ENCODE peak calls at places on chromosomes 5 and 9, in five cellular contexts. One of them, this sample, is unnamed.

GRCh38 chr5:79077680-79078365 is 8.3 kb downstream of the BHMT2 start:
- DNase-seq in endodermal cell: no peak
- DNase-seq in AG10803: peak; percentile 3
- DNase-seq in glutamatergic neuron: no peak
- DNase-seq in gastrocnemius medialis: no peak
- DNase-seq in this sample: no peak

GRCh38 chr9:23774266-23774665 is 51.8 kb downstream of the ELAVL2 start:
- DNase-seq in endodermal cell: no peak
- DNase-seq in AG10803: peak; percentile 8
- DNase-seq in glutamatergic neuron: no peak
- DNase-seq in gastrocnemius medialis: no peak
- DNase-seq in this sample: no peak

GRCh38 chr5:151798674-151799073 is 26.9 kb downstream of the G3BP1 start:
- DNase-seq in endodermal cell: no peak
- DNase-seq in AG10803: no peak
- DNase-seq in glutamatergic neuron: no peak
- DNase-seq in gastrocnemius medialis: no peak
- DNase-seq in this sample: no peak

GRCh38 chr9:2234371-2234893 is 219.3 kb downstream of the SMARCA2 start:
- DNase-seq in endodermal cell: no peak
- DNase-seq in AG10803: peak; percentile 45
- DNase-seq in glutamatergic neuron: peak; percentile 47
- DNase-seq in gastrocnemius medialis: peak; percentile 16
- DNase-seq in this sample: no peak

GRCh38 chr9:5186416-5187169 is 1.2 kb upstream of the INSL6 start:
- DNase-seq in endodermal cell: peak; percentile 81
- DNase-seq in AG10803: peak; percentile 63
- DNase-seq in glutamatergic neuron: no peak
- DNase-seq in gastrocnemius medialis: peak; percentile 30
- DNase-seq in this sample: peak; percentile 19

GRCh38 chr9:110672873-110673508 is 4.4 kb downstream of the MUSK start:
- DNase-seq in endodermal cell: no peak
- DNase-seq in AG10803: no peak
- DNase-seq in glutamatergic neuron: no peak
- DNase-seq in gastrocnemius medialis: no peak
- DNase-seq in this sample: no peak

GRCh38 chr9:110714314-110714713 is 45.7 kb downstream of the MUSK start:
- DNase-seq in endodermal cell: peak; percentile 54
- DNase-seq in AG10803: no peak
- DNase-seq in glutamatergic neuron: no peak
- DNase-seq in gastrocnemius medialis: no peak
- DNase-seq in this sample: no peak

GRCh38 chr5:109694451-109694891 is 4.7 kb downstream of the MAN2A1 start:
- DNase-seq in endodermal cell: no peak
- DNase-seq in AG10803: no peak
- DNase-seq in glutamatergic neuron: no peak
- DNase-seq in gastrocnemius medialis: no peak
- DNase-seq in this sample: no peak

GRCh38 chr9:121483049-121483448 is 16.6 kb downstream of the GGTA1 start:
- DNase-seq in endodermal cell: peak; percentile 83
- DNase-seq in AG10803: no peak
- DNase-seq in glutamatergic neuron: no peak
- DNase-seq in gastrocnemius medialis: no peak
- DNase-seq in this sample: no peak

GRCh38 chr9:128152133-128152780 is 3.0 kb downstream of the LCN2 start:
- DNase-seq in endodermal cell: peak; percentile 43
- DNase-seq in AG10803: no peak
- DNase-seq in glutamatergic neuron: no peak
- DNase-seq in gastrocnemius medialis: no peak
- DNase-seq in this sample: no peak

GRCh38 chr5:178449163-178450060 is 140.8 kb downstream of the COL23A1 start:
- DNase-seq in endodermal cell: peak; percentile 43
- DNase-seq in AG10803: no peak
- DNase-seq in glutamatergic neuron: no peak
- DNase-seq in gastrocnemius medialis: no peak
- DNase-seq in this sample: no peak

GRCh38 chr5:138488481-138488945 is 23.2 kb downstream of the EGR1 start:
- DNase-seq in endodermal cell: no peak
- DNase-seq in AG10803: peak; percentile 45
- DNase-seq in glutamatergic neuron: no peak
- DNase-seq in gastrocnemius medialis: no peak
- DNase-seq in this sample: no peak

GRCh38 chr5:149583394-149583793 is 2.1 kb downstream of the ARHGEF37 start:
- DNase-seq in endodermal cell: no peak
- DNase-seq in AG10803: peak; percentile 30
- DNase-seq in glutamatergic neuron: no peak
- DNase-seq in gastrocnemius medialis: peak; percentile 33
- DNase-seq in this sample: no peak

GRCh38 chr5:143138839-143139238 is 264.6 kb downstream of the NR3C1 start:
- DNase-seq in endodermal cell: no peak
- DNase-seq in AG10803: no peak
- DNase-seq in glutamatergic neuron: no peak
- DNase-seq in gastrocnemius medialis: no peak
- DNase-seq in this sample: no peak

GRCh38 chr5:38734353-38734752 is 111.5 kb upstream of the OSMR start:
- DNase-seq in endodermal cell: peak; percentile 83
- DNase-seq in AG10803: no peak
- DNase-seq in glutamatergic neuron: no peak
- DNase-seq in gastrocnemius medialis: no peak
- DNase-seq in this sample: no peak

GRCh38 chr9:126491256-126491879 is 122.4 kb upstream of the LMX1B start:
- DNase-seq in endodermal cell: peak; percentile 72
- DNase-seq in AG10803: peak; percentile 66
- DNase-seq in glutamatergic neuron: no peak
- DNase-seq in gastrocnemius medialis: no peak
- DNase-seq in this sample: peak; percentile 67

GRCh38 chr5:138696501-138696900 is 56.7 kb upstream of the CTNNA1 start:
- DNase-seq in endodermal cell: peak; percentile 56
- DNase-seq in AG10803: peak; percentile 33
- DNase-seq in glutamatergic neuron: no peak
- DNase-seq in gastrocnemius medialis: no peak
- DNase-seq in this sample: no peak

GRCh38 chr5:159971931-159972461 is 36.9 kb upstream of the TTC1 start:
- DNase-seq in endodermal cell: peak; percentile 78
- DNase-seq in AG10803: no peak
- DNase-seq in glutamatergic neuron: peak; percentile 54
- DNase-seq in gastrocnemius medialis: no peak
- DNase-seq in this sample: peak; percentile 17

GRCh38 chr5:175469916-175470315 is 8.4 kb upstream of the SFXN1 start:
- DNase-seq in endodermal cell: no peak
- DNase-seq in AG10803: no peak
- DNase-seq in glutamatergic neuron: no peak
- DNase-seq in gastrocnemius medialis: no peak
- DNase-seq in this sample: no peak

GRCh38 chr5:2191972-2192371 is 309.2 kb upstream of the IRX4 start:
- DNase-seq in endodermal cell: no peak
- DNase-seq in AG10803: no peak
- DNase-seq in glutamatergic neuron: no peak
- DNase-seq in gastrocnemius medialis: no peak
- DNase-seq in this sample: no peak

GRCh38 chr9:83538172-83538889 is at the start of gene FRMD3:
- DNase-seq in endodermal cell: peak; percentile 94
- DNase-seq in AG10803: peak; percentile 84
- DNase-seq in glutamatergic neuron: peak; percentile 91
- DNase-seq in gastrocnemius medialis: peak; percentile 69
- DNase-seq in this sample: peak; percentile 83

GRCh38 chr9:113599647-113600476 is 136.3 kb downstream of the RGS3 start:
- DNase-seq in endodermal cell: peak; percentile 72
- DNase-seq in AG10803: peak; percentile 90
- DNase-seq in glutamatergic neuron: no peak
- DNase-seq in gastrocnemius medialis: no peak
- DNase-seq in this sample: no peak

GRCh38 chr5:107389130-107389553 is 281.6 kb downstream of the EFNA5 start:
- DNase-seq in endodermal cell: no peak
- DNase-seq in AG10803: peak; percentile 88
- DNase-seq in glutamatergic neuron: no peak
- DNase-seq in gastrocnemius medialis: no peak
- DNase-seq in this sample: no peak

GRCh38 chr5:77029376-77029885 is 773 bp upstream of the AGGF1 start:
- DNase-seq in endodermal cell: no peak
- DNase-seq in AG10803: no peak
- DNase-seq in glutamatergic neuron: no peak
- DNase-seq in gastrocnemius medialis: no peak
- DNase-seq in this sample: no peak

GRCh38 chr5:109199294-109199693 is 210.5 kb downstream of the PJA2 start:
- DNase-seq in endodermal cell: no peak
- DNase-seq in AG10803: no peak
- DNase-seq in glutamatergic neuron: no peak
- DNase-seq in gastrocnemius medialis: no peak
- DNase-seq in this sample: no peak

GRCh38 chr5:135343417-135343816 is 55.6 kb downstream of the MACROH2A1 start:
- DNase-seq in endodermal cell: no peak
- DNase-seq in AG10803: peak; percentile 61
- DNase-seq in glutamatergic neuron: no peak
- DNase-seq in gastrocnemius medialis: no peak
- DNase-seq in this sample: no peak

GRCh38 chr5:8396756-8397155 is 527.8 kb downstream of the MTRR start:
- DNase-seq in endodermal cell: no peak
- DNase-seq in AG10803: peak; percentile 0
- DNase-seq in glutamatergic neuron: no peak
- DNase-seq in gastrocnemius medialis: no peak
- DNase-seq in this sample: no peak

GRCh38 chr5:143037708-143038107 is 267.5 kb downstream of the ARHGAP26 start:
- DNase-seq in endodermal cell: peak; percentile 61
- DNase-seq in AG10803: no peak
- DNase-seq in glutamatergic neuron: no peak
- DNase-seq in gastrocnemius medialis: no peak
- DNase-seq in this sample: no peak

GRCh38 chr5:33233013-33233463 is 207.7 kb upstream of the TARS1 start:
- DNase-seq in endodermal cell: no peak
- DNase-seq in AG10803: peak; percentile 17
- DNase-seq in glutamatergic neuron: no peak
- DNase-seq in gastrocnemius medialis: no peak
- DNase-seq in this sample: no peak

GRCh38 chr9:27924502-27924901 is 351.2 kb upstream of the C9orf72 start:
- DNase-seq in endodermal cell: no peak
- DNase-seq in AG10803: no peak
- DNase-seq in glutamatergic neuron: no peak
- DNase-seq in gastrocnemius medialis: no peak
- DNase-seq in this sample: no peak

GRCh38 chr9:124278054-124278540 is 20.3 kb downstream of the NEK6 start:
- DNase-seq in endodermal cell: no peak
- DNase-seq in AG10803: no peak
- DNase-seq in glutamatergic neuron: no peak
- DNase-seq in gastrocnemius medialis: no peak
- DNase-seq in this sample: no peak

GRCh38 chr5:91122663-91123062 is 260.5 kb downstream of the ARRDC3 start:
- DNase-seq in endodermal cell: no peak
- DNase-seq in AG10803: no peak
- DNase-seq in glutamatergic neuron: no peak
- DNase-seq in gastrocnemius medialis: no peak
- DNase-seq in this sample: no peak

GRCh38 chr9:101485873-101486692 is 47.6 kb upstream of the RNF20 start:
- DNase-seq in endodermal cell: peak; percentile 80
- DNase-seq in AG10803: peak; percentile 35
- DNase-seq in glutamatergic neuron: peak; percentile 87
- DNase-seq in gastrocnemius medialis: no peak
- DNase-seq in this sample: peak; percentile 45

GRCh38 chr9:101487443-101487855 is 46.2 kb upstream of the RNF20 start:
- DNase-seq in endodermal cell: no peak
- DNase-seq in AG10803: no peak
- DNase-seq in glutamatergic neuron: no peak
- DNase-seq in gastrocnemius medialis: no peak
- DNase-seq in this sample: no peak

GRCh38 chr9:101484046-101484445 is 48.5 kb upstream of the ALDOB start:
- DNase-seq in endodermal cell: no peak
- DNase-seq in AG10803: no peak
- DNase-seq in glutamatergic neuron: no peak
- DNase-seq in gastrocnemius medialis: no peak
- DNase-seq in this sample: no peak

GRCh38 chr9:101481296-101481695 is 45.7 kb upstream of the ALDOB start:
- DNase-seq in endodermal cell: no peak
- DNase-seq in AG10803: no peak
- DNase-seq in glutamatergic neuron: no peak
- DNase-seq in gastrocnemius medialis: no peak
- DNase-seq in this sample: no peak

GRCh38 chr9:101486693-101487442 is 46.8 kb upstream of the RNF20 start:
- DNase-seq in endodermal cell: peak; percentile 93
- DNase-seq in AG10803: peak; percentile 63
- DNase-seq in glutamatergic neuron: peak; percentile 78
- DNase-seq in gastrocnemius medialis: no peak
- DNase-seq in this sample: peak; percentile 54
- TF ChIP-seq CTCF in endodermal cell: peak; percentile 42
- TF ChIP-seq CTCF in AG10803: peak; percentile 38
- TF ChIP-seq CTCF in glutamatergic neuron: no peak
- TF ChIP-seq CTCF in gastrocnemius medialis: no peak
- TF ChIP-seq CTCF in this sample: no peak

GRCh38 chr5:170107674-170108073 is 2.0 kb downstream of the FOXI1 start:
- DNase-seq in endodermal cell: no peak
- DNase-seq in AG10803: no peak
- DNase-seq in glutamatergic neuron: no peak
- DNase-seq in gastrocnemius medialis: no peak
- DNase-seq in this sample: no peak
- TF ChIP-seq CTCF in endodermal cell: no peak
- TF ChIP-seq CTCF in AG10803: no peak
- TF ChIP-seq CTCF in glutamatergic neuron: no peak
- TF ChIP-seq CTCF in gastrocnemius medialis: no peak
- TF ChIP-seq CTCF in this sample: no peak

DNA sequence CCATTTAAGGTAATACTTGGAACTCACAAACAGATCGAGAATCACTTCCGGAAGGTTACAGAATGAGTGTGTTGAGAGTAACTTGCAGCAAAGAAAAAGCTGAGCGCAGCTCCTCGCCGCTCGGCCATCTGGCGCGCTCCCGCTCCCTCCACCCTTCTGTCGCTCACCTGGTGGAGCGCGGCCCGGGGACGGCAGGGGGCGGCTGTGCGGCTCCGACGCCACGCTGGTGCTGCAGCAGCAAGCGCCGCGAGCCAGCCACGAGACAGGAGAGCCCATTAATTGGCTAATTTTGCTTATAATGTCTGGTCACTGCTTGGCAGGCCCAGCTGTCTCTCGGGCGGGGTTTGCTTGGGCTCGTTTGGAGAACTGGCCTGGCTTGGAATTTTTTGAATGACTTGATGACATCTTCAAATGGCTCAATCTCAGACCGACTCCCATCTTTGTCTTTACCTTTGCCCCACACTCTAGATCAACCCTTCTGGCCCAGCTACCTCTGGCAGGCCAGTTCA is 601.8 kb downstream of the CCDC171 start:
- DNase-seq in endodermal cell: peak; percentile 93
- DNase-seq in AG10803: no peak
- DNase-seq in glutamatergic neuron: peak; percentile 85
- DNase-seq in gastrocnemius medialis: no peak
- DNase-seq in this sample: peak; percentile 59
- TF ChIP-seq CTCF in endodermal cell: peak; percentile 83
- TF ChIP-seq CTCF in AG10803: no peak
- TF ChIP-seq CTCF in glutamatergic neuron: peak; percentile 52
- TF ChIP-seq CTCF in gastrocnemius medialis: no peak
- TF ChIP-seq CTCF in this sample: peak; percentile 68

DNA sequence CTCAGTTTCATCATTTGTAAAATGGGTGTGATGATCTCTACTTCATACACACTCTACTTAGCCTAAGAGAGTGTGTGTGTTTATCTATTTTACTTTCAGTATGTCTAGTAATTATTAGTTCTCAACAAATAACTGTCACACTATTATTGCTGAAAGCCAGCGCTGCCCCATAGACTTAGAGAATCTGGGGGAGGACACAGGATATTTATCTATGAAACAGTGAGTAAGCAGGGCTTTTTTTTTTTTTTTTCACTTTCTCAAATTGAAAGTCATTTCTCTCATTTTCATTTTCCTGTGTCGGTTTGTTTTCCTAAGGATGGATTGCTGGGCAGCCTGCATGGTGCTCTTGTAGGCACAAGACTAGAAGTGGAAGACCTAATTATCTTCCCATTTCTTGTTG is 248.4 kb upstream of the RPS23 start:
- DNase-seq in endodermal cell: no peak
- DNase-seq in AG10803: no peak
- DNase-seq in glutamatergic neuron: no peak
- DNase-seq in gastrocnemius medialis: no peak
- DNase-seq in this sample: no peak
- TF ChIP-seq CTCF in endodermal cell: no peak
- TF ChIP-seq CTCF in AG10803: no peak
- TF ChIP-seq CTCF in glutamatergic neuron: no peak
- TF ChIP-seq CTCF in gastrocnemius medialis: no peak
- TF ChIP-seq CTCF in this sample: no peak